ENCODE peak calls at places on chromosomes 2 and 18, in four cellular contexts. G is fibroblast of lung, H is H9, R is dorsolateral prefrontal cortex. N is an unnamed sample.

GRCh38 chr2:215900203-215900611 is 113.1 kb downstream of the MREG start:
- DNase-seq in G (peak; percentile 63), H (no peak), R (no peak), N (no peak)

GRCh38 chr18:28002841-28003240 is 174.1 kb downstream of the CDH2 start:
- DNase-seq in R (no peak), H (no peak), G (no peak), N (no peak)

GRCh38 chr2:205681836-205682238 is 464 bp upstream of the NRP2 start:
- DNase-seq in G (peak; percentile 25), R (no peak), H (peak; percentile 42), N (no peak)

GRCh38 chr2:118124293-118124891 is 36.1 kb downstream of the INSIG2 start:
- DNase-seq in G (no peak), H (no peak), R (no peak), N (no peak)

GRCh38 chr2:178304262-178304661 is 110.0 kb downstream of the OSBPL6 start:
- DNase-seq in G (no peak), H (no peak), R (no peak), N (no peak)

GRCh38 chr2:70145851-70146739 is 44.7 kb downstream of the C2orf42 start:
- DNase-seq in H (no peak), R (no peak), G (no peak), N (no peak)

GRCh38 chr2:240234503-240234951 is 94.1 kb upstream of the OTOS start:
- DNase-seq in G (no peak), R (no peak), H (no peak), N (no peak)

GRCh38 chr18:7089369-7089768 is 28.2 kb downstream of the LAMA1 start:
- DNase-seq in H (no peak), R (no peak), G (no peak), N (no peak)

GRCh38 chr2:46195819-46196218 is 101.4 kb upstream of the EPAS1 start:
- DNase-seq in R (no peak), H (no peak), G (no peak), N (no peak)

GRCh38 chr2:178093471-178093870 is 18.8 kb upstream of the RBM45 start:
- DNase-seq in G (no peak), R (no peak), H (no peak), N (no peak)

GRCh38 chr2:234256516-234256915 is 206.0 kb downstream of the SPP2 start:
- DNase-seq in R (no peak), H (peak; percentile 33), G (no peak), N (no peak)

GRCh38 chr2:49954074-49954473 is 799.8 kb upstream of the FSHR start:
- DNase-seq in R (no peak), G (no peak), H (no peak), N (no peak)

GRCh38 chr2:227115761-227116160 is 48.2 kb downstream of the COL4A4 start:
- DNase-seq in H (no peak), R (no peak), G (peak; percentile 85), N (no peak)

GRCh38 chr2:205858781-205859478 is 176.6 kb downstream of the NRP2 start:
- DNase-seq in R (no peak), G (peak; percentile 52), H (no peak), N (no peak)

GRCh38 chr2:26309921-26310320 is 36.0 kb upstream of the SELENOI start:
- DNase-seq in R (no peak), G (no peak), H (no peak), N (no peak)

GRCh38 chr2:45233301-45233700 is 224.0 kb upstream of the SIX2 start:
- DNase-seq in R (no peak), G (peak; percentile 22), H (no peak), N (no peak)

GRCh38 chr2:204452464-204453023 is 92.7 kb upstream of the PARD3B start:
- DNase-seq in H (peak; percentile 43), G (peak; percentile 96), R (no peak), N (peak; percentile 16)

GRCh38 chr2:165905854-165906253 is 47.7 kb downstream of the TTC21B start:
- DNase-seq in H (no peak), G (peak; percentile 63), R (no peak), N (no peak)

GRCh38 chr2:233413529-233414272 is 59.4 kb downstream of the DGKD start:
- DNase-seq in R (peak; percentile 69), G (peak; percentile 65), H (no peak), N (no peak)

GRCh38 chr2:205463626-205464025 is 218.7 kb upstream of the NRP2 start:
- DNase-seq in H (no peak), G (no peak), R (no peak), N (no peak)

GRCh38 chr18:74488354-74488753 is 7.8 kb upstream of the CNDP2 start:
- DNase-seq in R (no peak), H (no peak), G (no peak), N (no peak)

GRCh38 chr2:230209422-230210051 is 10.2 kb downstream of the SP110 start:
- DNase-seq in R (no peak), H (no peak), G (no peak), N (no peak)

GRCh38 chr2:11683486-11683885 is 13.5 kb upstream of the NTSR2 start:
- DNase-seq in R (no peak), H (peak; percentile 79), G (no peak), N (no peak)

GRCh38 chr18:11005528-11005927 is 143.8 kb downstream of the PIEZO2 start:
- DNase-seq in G (peak; percentile 98), H (no peak), R (no peak), N (no peak)

GRCh38 chr18:2895391-2895790 is 48.6 kb downstream of the EMILIN2 start:
- DNase-seq in H (peak; percentile 10), G (no peak), R (no peak), N (no peak)

GRCh38 chr18:62529597-62529996 is 6.8 kb downstream of the ZCCHC2 start:
- DNase-seq in R (no peak), H (no peak), G (no peak), N (no peak)

GRCh38 chr2:128687551-128687945 is 368.9 kb upstream of the HS6ST1 start:
- DNase-seq in H (no peak), G (no peak), R (no peak), N (no peak)

GRCh38 chr2:156589381-156590079 is 153.4 kb downstream of the GPD2 start:
- DNase-seq in H (no peak), G (peak; percentile 75), R (no peak), N (no peak)

GRCh38 chr2:233011268-233012190 is 1.5 kb downstream of the NGEF start:
- DNase-seq in R (no peak), H (peak; percentile 10), G (no peak), N (no peak)

GRCh38 chr18:54411781-54412180 is 54.1 kb downstream of the C18orf54 start:
- DNase-seq in G (no peak), R (no peak), H (no peak), N (no peak)

GRCh38 chr18:54415086-54415485 is 57.4 kb downstream of the C18orf54 start:
- DNase-seq in H (no peak), G (no peak), R (no peak), N (no peak)

GRCh38 chr18:54416459-54416858 is 58.8 kb downstream of the C18orf54 start:
- DNase-seq in R (no peak), H (no peak), G (peak; percentile 21), N (no peak)
- H3K27me3 ChIP-seq in R (no peaks in the 10 kb centered on the region), H (no peaks in the 10 kb centered on the region), G (no peaks in the 10 kb centered on the region), N (no peaks in the 10 kb centered on the region)

GRCh38 chr2:217362710-217363109 is 502.8 kb upstream of the TNP1 start:
- DNase-seq in R (no peak), G (no peak), H (no peak), N (no peak)

GRCh38 chr2:217363470-217363869 is 503.6 kb upstream of the TNP1 start:
- DNase-seq in G (no peak), R (no peak), H (no peak), N (no peak)

GRCh38 chr2:217361491-217361890 is 501.6 kb upstream of the TNP1 start:
- DNase-seq in G (peak; percentile 47), H (no peak), R (no peak), N (no peak)

GRCh38 chr2:217360781-217361485 is 501.1 kb upstream of the TNP1 start:
- DNase-seq in R (no peak), G (peak; percentile 89), H (no peak), N (no peak)

GRCh38 chr2:217362290-217362689 is 502.4 kb upstream of the TNP1 start:
- DNase-seq in R (no peak), G (no peak), H (no peak), N (no peak)
- H3K27me3 ChIP-seq in R (no peaks in the 10 kb centered on the region), G (no peaks in the 10 kb centered on the region), H (peaks cover 2% of the 10 kb centered on the region), N (no peaks in the 10 kb centered on the region)

GRCh38 chr2:219059375-219059724 is 1.4 kb downstream of the IHH start:
- DNase-seq in H (no peak), R (no peak), G (no peak), N (no peak)
- H3K27me3 ChIP-seq in H (peaks cover 71% of the 10 kb centered on the region), R (peaks cover 67% of the 10 kb centered on the region), G (peaks cover 71% of the 10 kb centered on the region), N (peaks cover 69% of the 10 kb centered on the region)

GRCh38 chr2:219414857-219415256 is 3.3 kb upstream of the DES start:
- DNase-seq in R (no peak), H (no peak), G (no peak), N (no peak)
- H3K27me3 ChIP-seq in R (peaks cover 24% of the 10 kb centered on the region), H (no peaks in the 10 kb centered on the region), G (peaks cover 10% of the 10 kb centered on the region), N (peaks cover 8% of the 10 kb centered on the region)

N was measured in iPS DF 6.9.